ENCODE peak calls at places on chromosome 1, in six cellular contexts. One of them, this sample, is unnamed.

GRCh38 chr1:107477233-107477632 is 336.4 kb downstream of the NTNG1 start:
- DNase-seq in GM03348: no peak
- DNase-seq in NCI-H1105 treated with DMSO at 0.1 percent for 48 hours: no peak
- DNase-seq in heart right ventricle: no peak
- DNase-seq in NCI-H2171: no peak
- DNase-seq in MG63: no peak
- DNase-seq in this sample: no peak

GRCh38 chr1:31373897-31374486 is 1.1 kb upstream of the FABP3 start:
- DNase-seq in GM03348: no peak
- DNase-seq in NCI-H1105 treated with DMSO at 0.1 percent for 48 hours: peak; percentile 73
- DNase-seq in heart right ventricle: no peak
- DNase-seq in NCI-H2171: no peak
- DNase-seq in MG63: no peak
- DNase-seq in this sample: no peak

GRCh38 chr1:198272492-198272891 is 115.7 kb downstream of the NEK7 start:
- DNase-seq in GM03348: no peak
- DNase-seq in NCI-H1105 treated with DMSO at 0.1 percent for 48 hours: no peak
- DNase-seq in heart right ventricle: no peak
- DNase-seq in NCI-H2171: no peak
- DNase-seq in MG63: no peak
- DNase-seq in this sample: no peak

GRCh38 chr1:28058971-28059878 is 29.2 kb downstream of the EYA3 start:
- DNase-seq in GM03348: no peak
- DNase-seq in NCI-H1105 treated with DMSO at 0.1 percent for 48 hours: no peak
- DNase-seq in heart right ventricle: no peak
- DNase-seq in NCI-H2171: no peak
- DNase-seq in MG63: no peak
- DNase-seq in this sample: no peak

GRCh38 chr1:176227579-176227978 is 20.5 kb upstream of the COP1 start:
- DNase-seq in GM03348: no peak
- DNase-seq in NCI-H1105 treated with DMSO at 0.1 percent for 48 hours: no peak
- DNase-seq in heart right ventricle: no peak
- DNase-seq in NCI-H2171: no peak
- DNase-seq in MG63: no peak
- DNase-seq in this sample: no peak

GRCh38 chr1:153288634-153289275 is 24.0 kb downstream of the PGLYRP3 start:
- DNase-seq in GM03348: peak; percentile 35
- DNase-seq in NCI-H1105 treated with DMSO at 0.1 percent for 48 hours: peak; percentile 17
- DNase-seq in heart right ventricle: no peak
- DNase-seq in NCI-H2171: no peak
- DNase-seq in MG63: peak; percentile 33
- DNase-seq in this sample: no peak

GRCh38 chr1:227793948-227794812 is 21.3 kb upstream of the PRSS38 start:
- DNase-seq in GM03348: peak; percentile 95
- DNase-seq in NCI-H1105 treated with DMSO at 0.1 percent for 48 hours: no peak
- DNase-seq in heart right ventricle: peak; percentile 55
- DNase-seq in NCI-H2171: peak; percentile 70
- DNase-seq in MG63: peak; percentile 99
- DNase-seq in this sample: no peak

GRCh38 chr1:92754000-92754787 is 30.7 kb downstream of the EVI5 start:
- DNase-seq in GM03348: peak; percentile 70
- DNase-seq in NCI-H1105 treated with DMSO at 0.1 percent for 48 hours: no peak
- DNase-seq in heart right ventricle: no peak
- DNase-seq in NCI-H2171: no peak
- DNase-seq in MG63: no peak
- DNase-seq in this sample: no peak

GRCh38 chr1:38614861-38615260 is 244.7 kb downstream of the RRAGC start:
- DNase-seq in GM03348: no peak
- DNase-seq in NCI-H1105 treated with DMSO at 0.1 percent for 48 hours: no peak
- DNase-seq in heart right ventricle: no peak
- DNase-seq in NCI-H2171: no peak
- DNase-seq in MG63: no peak
- DNase-seq in this sample: no peak

GRCh38 chr1:179550753-179551682 is 24.7 kb downstream of the NPHS2 start:
- DNase-seq in GM03348: peak; percentile 39
- DNase-seq in NCI-H1105 treated with DMSO at 0.1 percent for 48 hours: no peak
- DNase-seq in heart right ventricle: no peak
- DNase-seq in NCI-H2171: no peak
- DNase-seq in MG63: no peak
- DNase-seq in this sample: no peak

GRCh38 chr1:164515932-164516331 is 43.1 kb upstream of the PBX1 start:
- DNase-seq in GM03348: peak; percentile 25
- DNase-seq in NCI-H1105 treated with DMSO at 0.1 percent for 48 hours: no peak
- DNase-seq in heart right ventricle: no peak
- DNase-seq in NCI-H2171: no peak
- DNase-seq in MG63: no peak
- DNase-seq in this sample: no peak

This sample was measured in dorsolateral prefrontal cortex.